ENCODE peak calls at places on chromosomes 7 and 10, in six cellular contexts. One of them, this sample, is unnamed.
A peak's percentile ranks its signal among the peaks of the same experiment; 100 is the strongest.

GRCh38 chr7:128112018-128112780 is 81.0 kb upstream of the LRRC4 start:
- DNase-seq in right atrium auricular region: no peak
- DNase-seq in CD4-positive, CD25-positive, alpha-beta regulatory T cell: no peak
- DNase-seq in uterus: no peak
- DNase-seq in psoas muscle: no peak
- DNase-seq in upper lobe of right lung: peak; percentile 58
- DNase-seq in this sample: no peak

GRCh38 chr10:133274751-133275682 is 1.7 kb downstream of the ADAM8 start:
- DNase-seq in right atrium auricular region: no peak
- DNase-seq in CD4-positive, CD25-positive, alpha-beta regulatory T cell: peak; percentile 74
- DNase-seq in uterus: no peak
- DNase-seq in psoas muscle: no peak
- DNase-seq in upper lobe of right lung: no peak
- DNase-seq in this sample: peak; percentile 79

GRCh38 chr10:97651773-97652172 is 11.3 kb downstream of the PI4K2A start:
- DNase-seq in right atrium auricular region: no peak
- DNase-seq in CD4-positive, CD25-positive, alpha-beta regulatory T cell: no peak
- DNase-seq in uterus: no peak
- DNase-seq in psoas muscle: no peak
- DNase-seq in upper lobe of right lung: no peak
- DNase-seq in this sample: no peak

GRCh38 chr7:73768661-73769480 is 1.2 kb downstream of the CLDN3 start:
- DNase-seq in right atrium auricular region: no peak
- DNase-seq in CD4-positive, CD25-positive, alpha-beta regulatory T cell: no peak
- DNase-seq in uterus: no peak
- DNase-seq in psoas muscle: no peak
- DNase-seq in upper lobe of right lung: no peak
- DNase-seq in this sample: peak; percentile 64

GRCh38 chr10:132399117-132400035 is 2.4 kb downstream of the PWWP2B start:
- DNase-seq in right atrium auricular region: no peak
- DNase-seq in CD4-positive, CD25-positive, alpha-beta regulatory T cell: no peak
- DNase-seq in uterus: peak; percentile 16
- DNase-seq in psoas muscle: peak; percentile 39
- DNase-seq in upper lobe of right lung: peak; percentile 63
- DNase-seq in this sample: peak; percentile 78

GRCh38 chr10:43140414-43140813 is 2.2 kb downstream of the CSGALNACT2 start:
- DNase-seq in right atrium auricular region: no peak
- DNase-seq in CD4-positive, CD25-positive, alpha-beta regulatory T cell: peak; percentile 73
- DNase-seq in uterus: no peak
- DNase-seq in psoas muscle: no peak
- DNase-seq in upper lobe of right lung: no peak
- DNase-seq in this sample: no peak

GRCh38 chr7:7264306-7265040 is 82.1 kb downstream of the C1GALT1 start:
- DNase-seq in right atrium auricular region: no peak
- DNase-seq in CD4-positive, CD25-positive, alpha-beta regulatory T cell: no peak
- DNase-seq in uterus: no peak
- DNase-seq in psoas muscle: no peak
- DNase-seq in upper lobe of right lung: no peak
- DNase-seq in this sample: no peak

GRCh38 chr7:22564511-22565045 is 64.6 kb upstream of the STEAP1B start:
- DNase-seq in right atrium auricular region: peak; percentile 64
- DNase-seq in CD4-positive, CD25-positive, alpha-beta regulatory T cell: no peak
- DNase-seq in uterus: no peak
- DNase-seq in psoas muscle: peak; percentile 31
- DNase-seq in upper lobe of right lung: no peak
- DNase-seq in this sample: no peak

GRCh38 chr10:81882011-81882410 is 7.0 kb downstream of the NRG3 start:
- DNase-seq in right atrium auricular region: no peak
- DNase-seq in CD4-positive, CD25-positive, alpha-beta regulatory T cell: no peak
- DNase-seq in uterus: no peak
- DNase-seq in psoas muscle: no peak
- DNase-seq in upper lobe of right lung: no peak
- DNase-seq in this sample: no peak

GRCh38 chr7:30815016-30815854 is 44.0 kb downstream of the MINDY4 start:
- DNase-seq in right atrium auricular region: peak; percentile 75
- DNase-seq in CD4-positive, CD25-positive, alpha-beta regulatory T cell: no peak
- DNase-seq in uterus: no peak
- DNase-seq in psoas muscle: peak; percentile 75
- DNase-seq in upper lobe of right lung: no peak
- DNase-seq in this sample: no peak

GRCh38 chr10:63429280-63429679 is 36.5 kb downstream of the JMJD1C start:
- DNase-seq in right atrium auricular region: no peak
- DNase-seq in CD4-positive, CD25-positive, alpha-beta regulatory T cell: no peak
- DNase-seq in uterus: no peak
- DNase-seq in psoas muscle: no peak
- DNase-seq in upper lobe of right lung: no peak
- DNase-seq in this sample: no peak

GRCh38 chr7:78649976-78650375 is 803.5 kb downstream of the MAGI2 start:
- DNase-seq in right atrium auricular region: no peak
- DNase-seq in CD4-positive, CD25-positive, alpha-beta regulatory T cell: no peak
- DNase-seq in uterus: no peak
- DNase-seq in psoas muscle: no peak
- DNase-seq in upper lobe of right lung: no peak
- DNase-seq in this sample: no peak
- H3K27ac ChIP-seq in right atrium auricular region: no peak overlapping the region
- H3K27ac ChIP-seq in CD4-positive, CD25-positive, alpha-beta regulatory T cell: no peak overlapping the region
- H3K27ac ChIP-seq in uterus: no peak overlapping the region
- H3K27ac ChIP-seq in psoas muscle: no peak overlapping the region
- H3K27ac ChIP-seq in upper lobe of right lung: no peak overlapping the region
- H3K27ac ChIP-seq in this sample: no peak overlapping the region

DNA sequence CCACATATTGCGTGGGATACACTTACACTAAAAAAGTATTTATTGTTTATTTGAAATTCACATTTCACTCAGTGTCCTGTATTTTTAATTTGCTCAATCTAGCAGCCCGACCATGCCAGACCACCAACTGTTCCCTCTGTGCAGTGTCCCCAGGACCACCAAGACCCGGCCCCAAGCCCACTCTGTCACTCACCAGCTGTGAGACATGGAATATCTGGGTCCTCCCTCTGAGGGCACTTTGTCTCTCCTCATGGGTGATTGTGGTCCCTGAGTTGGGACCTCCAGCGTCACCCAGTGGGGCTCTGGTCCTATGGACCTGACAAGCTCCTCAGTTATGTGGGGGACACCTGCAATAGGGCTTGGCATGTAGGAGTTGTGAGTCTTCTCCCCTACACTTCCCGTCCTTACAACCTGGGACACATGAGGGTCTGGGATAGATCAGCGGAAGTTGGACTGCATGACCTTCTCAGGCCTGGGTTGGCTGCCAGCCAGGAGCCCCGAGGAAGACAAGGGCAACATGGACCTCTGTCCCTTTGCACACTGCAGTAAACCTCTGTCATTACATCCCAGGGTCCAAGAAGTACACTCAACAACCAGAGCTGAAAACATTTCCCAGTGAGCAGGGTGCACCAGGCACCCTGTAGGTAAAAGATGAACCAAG is 12.1 kb downstream of the C10orf71 start:
- DNase-seq in right atrium auricular region: no peak
- DNase-seq in CD4-positive, CD25-positive, alpha-beta regulatory T cell: no peak
- DNase-seq in uterus: no peak
- DNase-seq in psoas muscle: no peak
- DNase-seq in upper lobe of right lung: peak; percentile 58
- DNase-seq in this sample: no peak
- H3K4me1 ChIP-seq in right atrium auricular region: no peaks in the 10 kb centered on the region
- H3K4me1 ChIP-seq in CD4-positive, CD25-positive, alpha-beta regulatory T cell: no peaks in the 10 kb centered on the region
- H3K4me1 ChIP-seq in uterus: no peaks in the 10 kb centered on the region
- H3K4me1 ChIP-seq in psoas muscle: peaks cover 40% of the 10 kb centered on the region
- H3K4me1 ChIP-seq in upper lobe of right lung: peaks cover 4% of the 10 kb centered on the region
- H3K4me1 ChIP-seq in this sample: no peaks in the 10 kb centered on the region

GRCh38 chr7:41912426-41912825 is 209.5 kb upstream of the INHBA start:
- DNase-seq in right atrium auricular region: no peak
- DNase-seq in CD4-positive, CD25-positive, alpha-beta regulatory T cell: no peak
- DNase-seq in uterus: no peak
- DNase-seq in psoas muscle: no peak
- DNase-seq in upper lobe of right lung: no peak
- DNase-seq in this sample: no peak

GRCh38 chr7:41910916-41911315 is 208.0 kb upstream of the INHBA start:
- DNase-seq in right atrium auricular region: no peak
- DNase-seq in CD4-positive, CD25-positive, alpha-beta regulatory T cell: no peak
- DNase-seq in uterus: no peak
- DNase-seq in psoas muscle: no peak
- DNase-seq in upper lobe of right lung: no peak
- DNase-seq in this sample: no peak

GRCh38 chr7:41915861-41916260 is 213.0 kb upstream of the INHBA start:
- DNase-seq in right atrium auricular region: no peak
- DNase-seq in CD4-positive, CD25-positive, alpha-beta regulatory T cell: no peak
- DNase-seq in uterus: no peak
- DNase-seq in psoas muscle: no peak
- DNase-seq in upper lobe of right lung: no peak
- DNase-seq in this sample: no peak

GRCh38 chr7:41912851-41913580 is 210.1 kb upstream of the INHBA start:
- DNase-seq in right atrium auricular region: no peak
- DNase-seq in CD4-positive, CD25-positive, alpha-beta regulatory T cell: no peak
- DNase-seq in uterus: no peak
- DNase-seq in psoas muscle: no peak
- DNase-seq in upper lobe of right lung: no peak
- DNase-seq in this sample: no peak

GRCh38 chr7:41911792-41912191 is 208.9 kb upstream of the INHBA start:
- DNase-seq in right atrium auricular region: no peak
- DNase-seq in CD4-positive, CD25-positive, alpha-beta regulatory T cell: no peak
- DNase-seq in uterus: no peak
- DNase-seq in psoas muscle: no peak
- DNase-seq in upper lobe of right lung: no peak
- DNase-seq in this sample: no peak
- H3K27ac ChIP-seq in right atrium auricular region: no peak overlapping the region
- H3K27ac ChIP-seq in CD4-positive, CD25-positive, alpha-beta regulatory T cell: no peak overlapping the region
- H3K27ac ChIP-seq in uterus: no peak overlapping the region
- H3K27ac ChIP-seq in psoas muscle: no peak overlapping the region
- H3K27ac ChIP-seq in upper lobe of right lung: no peak overlapping the region
- H3K27ac ChIP-seq in this sample: no peak overlapping the region

GRCh38 chr10:117342638-117343037 is 32.6 kb downstream of the PDZD8 start:
- DNase-seq in right atrium auricular region: no peak
- DNase-seq in CD4-positive, CD25-positive, alpha-beta regulatory T cell: no peak
- DNase-seq in uterus: no peak
- DNase-seq in psoas muscle: no peak
- DNase-seq in upper lobe of right lung: no peak
- DNase-seq in this sample: no peak
- H3K4me1 ChIP-seq in right atrium auricular region: no peaks in the 10 kb centered on the region
- H3K4me1 ChIP-seq in CD4-positive, CD25-positive, alpha-beta regulatory T cell: peaks cover 24% of the 10 kb centered on the region
- H3K4me1 ChIP-seq in uterus: no peaks in the 10 kb centered on the region
- H3K4me1 ChIP-seq in psoas muscle: no peaks in the 10 kb centered on the region
- H3K4me1 ChIP-seq in upper lobe of right lung: peaks cover 6% of the 10 kb centered on the region
- H3K4me1 ChIP-seq in this sample: peaks cover 2% of the 10 kb centered on the region

DNA sequence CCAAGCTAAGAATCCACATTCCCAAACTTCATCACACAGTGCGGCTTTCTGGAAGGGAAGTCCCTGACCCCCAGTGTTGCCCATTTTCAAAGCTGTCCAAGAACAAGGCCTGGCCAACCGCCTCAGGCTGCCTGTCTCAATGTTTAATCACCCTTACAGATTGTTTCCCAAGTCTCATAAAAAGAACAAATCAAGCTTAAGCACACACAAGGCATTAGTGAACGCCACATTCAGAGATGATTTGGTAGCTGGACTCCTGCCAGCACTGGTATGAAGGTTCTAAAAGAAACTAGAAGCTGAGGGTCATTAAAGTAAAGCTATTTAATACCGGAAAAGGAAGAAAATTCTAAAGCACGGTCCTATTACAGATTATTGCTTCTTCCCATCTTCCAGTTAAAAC is 35.6 kb downstream of the C10orf90 start:
- DNase-seq in right atrium auricular region: no peak
- DNase-seq in CD4-positive, CD25-positive, alpha-beta regulatory T cell: no peak
- DNase-seq in uterus: no peak
- DNase-seq in psoas muscle: no peak
- DNase-seq in upper lobe of right lung: no peak
- DNase-seq in this sample: no peak
- H3K27ac ChIP-seq in right atrium auricular region: no peak overlapping the region
- H3K27ac ChIP-seq in CD4-positive, CD25-positive, alpha-beta regulatory T cell: no peak overlapping the region
- H3K27ac ChIP-seq in uterus: no peak overlapping the region
- H3K27ac ChIP-seq in psoas muscle: no peak overlapping the region
- H3K27ac ChIP-seq in upper lobe of right lung: no peak overlapping the region
- H3K27ac ChIP-seq in this sample: no peak overlapping the region

GRCh38 chr10:79163663-79163970 is 94.9 kb downstream of the ZMIZ1 start:
- DNase-seq in right atrium auricular region: no peak
- DNase-seq in CD4-positive, CD25-positive, alpha-beta regulatory T cell: no peak
- DNase-seq in uterus: no peak
- DNase-seq in psoas muscle: no peak
- DNase-seq in upper lobe of right lung: no peak
- DNase-seq in this sample: no peak
- H3K4me1 ChIP-seq in right atrium auricular region: no peaks in the 10 kb centered on the region
- H3K4me1 ChIP-seq in CD4-positive, CD25-positive, alpha-beta regulatory T cell: no peaks in the 10 kb centered on the region
- H3K4me1 ChIP-seq in uterus: peaks cover 21% of the 10 kb centered on the region
- H3K4me1 ChIP-seq in psoas muscle: peaks cover 78% of the 10 kb centered on the region
- H3K4me1 ChIP-seq in upper lobe of right lung: peaks cover 29% of the 10 kb centered on the region
- H3K4me1 ChIP-seq in this sample: peaks cover 63% of the 10 kb centered on the region

DNA sequence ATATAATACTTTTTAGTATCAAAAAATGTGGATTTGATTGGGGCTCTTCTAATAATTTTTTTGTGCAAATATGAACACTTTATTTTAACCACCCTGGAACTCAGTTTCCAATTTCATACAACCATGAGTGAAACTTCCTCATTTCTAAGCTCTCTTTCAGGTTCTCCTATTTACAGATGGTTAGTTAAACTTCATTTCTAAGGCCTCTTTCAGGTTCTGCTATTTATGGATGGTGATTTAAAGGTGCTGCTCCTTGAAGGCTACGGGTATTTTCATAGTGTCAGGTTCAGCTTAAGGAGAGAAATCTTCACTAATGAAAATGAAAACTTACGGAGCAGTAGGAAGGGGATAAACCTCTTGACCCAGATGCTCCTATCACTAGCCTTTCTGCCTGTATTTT is 568.3 kb downstream of the KIF20B start:
- DNase-seq in right atrium auricular region: no peak
- DNase-seq in CD4-positive, CD25-positive, alpha-beta regulatory T cell: no peak
- DNase-seq in uterus: no peak
- DNase-seq in psoas muscle: no peak
- DNase-seq in upper lobe of right lung: no peak
- DNase-seq in this sample: no peak
- H3K27ac ChIP-seq in right atrium auricular region: no peak overlapping the region
- H3K27ac ChIP-seq in CD4-positive, CD25-positive, alpha-beta regulatory T cell: no peak overlapping the region
- H3K27ac ChIP-seq in uterus: no peak overlapping the region
- H3K27ac ChIP-seq in psoas muscle: no peak overlapping the region
- H3K27ac ChIP-seq in upper lobe of right lung: no peak overlapping the region
- H3K27ac ChIP-seq in this sample: no peak overlapping the region

This sample was measured in kidney.